ENCODE peak calls at places on chromosomes 13 and 19, in four cellular contexts. C is NB4, W is sigmoid colon, G is AG04449. I is an unnamed sample.

GRCh38 chr13:51502206-51502651 is 49.4 kb upstream of the INTS6 start:
- DNase-seq in G (no peak), W (no peak), C (peak; percentile 28), I (no peak)

GRCh38 chr19:1644070-1644469 is 8.3 kb downstream of the TCF3 start:
- DNase-seq in C (no peak), G (no peak), W (no peak), I (no peak)

GRCh38 chr13:46035066-46035465 is 17.5 kb downstream of the ZC3H13 start:
- DNase-seq in W (no peak), C (no peak), G (no peak), I (no peak)

GRCh38 chr19:33063356-33064116 is 1.2 kb downstream of the RHPN2 start:
- DNase-seq in G (no peak), W (no peak), C (no peak), I (no peak)

GRCh38 chr19:35000647-35001501 is 751 bp downstream of the GRAMD1A start:
- DNase-seq in G (no peak), W (no peak), C (peak; percentile 70), I (no peak)

GRCh38 chr13:64985075-64985474 is 2245.1 kb downstream of the PCDH9 start:
- DNase-seq in G (no peak), C (no peak), W (no peak), I (no peak)

GRCh38 chr13:48591889-48592725 is 59.2 kb upstream of the RCBTB2 start:
- DNase-seq in G (no peak), C (no peak), W (no peak), I (no peak)

GRCh38 chr13:51262501-51263211 is 40.5 kb downstream of the FAM124A start:
- DNase-seq in C (peak; percentile 44), W (peak; percentile 60), G (no peak), I (no peak)

GRCh38 chr19:51784922-51785690 is 9.9 kb upstream of the FPR3 start:
- DNase-seq in G (no peak), W (peak; percentile 84), C (peak; percentile 94), I (no peak)

GRCh38 chr19:35462476-35462953 is 14.5 kb downstream of the FFAR2 start:
- DNase-seq in W (no peak), G (no peak), C (peak; percentile 75), I (no peak)

GRCh38 chr13:112983042-112983305 is 14.0 kb downstream of the MCF2L start:
- DNase-seq in C (no peak), G (no peak), W (no peak), I (no peak)

GRCh38 chr19:42601811-42602443 is 7.2 kb upstream of the CEACAM8 start:
- DNase-seq in C (peak; percentile 27), W (no peak), G (no peak), I (no peak)

GRCh38 chr19:58547323-58548312 is 3.8 kb downstream of the TRIM28 start:
- DNase-seq in C (no peak), W (no peak), G (no peak), I (no peak)

GRCh38 chr19:31154021-31154420 is 195.2 kb downstream of the TSHZ3 start:
- DNase-seq in C (no peak), W (no peak), G (no peak), I (no peak)

GRCh38 chr19:3029070-3029923 is at the start of gene TLE2:
- DNase-seq in C (no peak), W (no peak), G (no peak), I (no peak)

GRCh38 chr13:111448504-111448903 is 128.1 kb downstream of the TEX29 start:
- DNase-seq in C (no peak), G (no peak), W (no peak), I (no peak)

GRCh38 chr13:33908111-33908510 is 90.2 kb downstream of the RFC3 start:
- DNase-seq in C (no peak), W (no peak), G (no peak), I (no peak)

GRCh38 chr19:55189424-55189823 is 9.3 kb upstream of the SYT5 start:
- DNase-seq in C (no peak), W (peak; percentile 87), G (peak; percentile 83), I (no peak)

GRCh38 chr13:47258384-47258783 is 361.5 kb upstream of the HTR2A start:
- DNase-seq in G (no peak), W (no peak), C (no peak), I (no peak)

GRCh38 chr19:55678121-55678671 is 3.2 kb downstream of the EPN1 start:
- DNase-seq in G (no peak), W (no peak), C (peak; percentile 76), I (no peak)

GRCh38 chr13:40666905-40667621 is 622 bp upstream of the FOXO1 start:
- DNase-seq in G (no peak), W (peak; percentile 78), C (peak; percentile 69), I (no peak)

GRCh38 chr13:113073942-113074341 is 31.6 kb upstream of the F7 start:
- DNase-seq in C (no peak), W (no peak), G (no peak), I (no peak)

GRCh38 chr13:108200781-108201398 is 14.4 kb downstream of the LIG4 start:
- DNase-seq in C (no peak), W (no peak), G (no peak), I (no peak)

GRCh38 chr19:51356159-51356801 is 9.9 kb downstream of the ETFB start:
- DNase-seq in G (no peak), C (no peak), W (no peak), I (no peak)

GRCh38 chr13:38685974-38686571 is 804 bp upstream of the FREM2 start:
- DNase-seq in W (no peak), G (no peak), C (no peak), I (peak; percentile 39)

GRCh38 chr13:108083056-108083455 is 132.3 kb downstream of the LIG4 start:
- DNase-seq in W (no peak), C (no peak), G (no peak), I (no peak)

GRCh38 chr13:51916962-51917361 is 55.2 kb downstream of the CCDC70 start:
- DNase-seq in W (no peak), C (no peak), G (no peak), I (no peak)

GRCh38 chr19:38044267-38045111 is 137.5 kb downstream of the SIPA1L3 start:
- DNase-seq in G (no peak), W (no peak), C (no peak), I (no peak)
- TF ChIP-seq CTCF in G (no peak), W (no peak), C (no peak), I (peak; percentile 36)

GRCh38 chr19:4878491-4878968 is 11.1 kb upstream of the PLIN3 start:
- DNase-seq in C (no peak), G (no peak), W (no peak), I (no peak)
- H3K4me3 ChIP-seq in C (no peak overlapping the region), G (no peak overlapping the region), W (no peak overlapping the region), I (no peak overlapping the region)

DNA sequence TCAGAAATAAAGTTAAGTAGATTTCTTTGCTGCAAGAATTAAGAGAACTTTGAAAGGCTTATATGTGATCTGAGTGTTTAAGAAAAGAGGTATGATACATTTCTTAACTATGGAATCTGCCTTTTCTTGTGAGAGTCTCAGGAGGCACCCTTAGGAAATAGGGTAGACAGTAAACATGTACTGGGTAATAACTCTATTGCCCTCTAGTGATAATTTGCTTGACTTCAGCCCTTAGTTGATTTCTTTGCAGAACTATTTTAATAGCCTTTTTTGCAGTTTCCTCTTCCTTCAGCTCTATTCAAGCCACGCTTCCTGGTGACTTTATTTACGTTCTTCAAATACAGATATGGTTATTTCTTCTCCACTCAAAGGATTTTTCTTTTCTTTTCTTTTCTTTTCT is 37.0 kb upstream of the CCNA1 start:
- DNase-seq in C (peak; percentile 77), W (no peak), G (peak; percentile 55), I (no peak)
- TF ChIP-seq CTCF in C (peak; percentile 34), W (peak; percentile 24), G (peak; percentile 27), I (peak; percentile 69)

DNA sequence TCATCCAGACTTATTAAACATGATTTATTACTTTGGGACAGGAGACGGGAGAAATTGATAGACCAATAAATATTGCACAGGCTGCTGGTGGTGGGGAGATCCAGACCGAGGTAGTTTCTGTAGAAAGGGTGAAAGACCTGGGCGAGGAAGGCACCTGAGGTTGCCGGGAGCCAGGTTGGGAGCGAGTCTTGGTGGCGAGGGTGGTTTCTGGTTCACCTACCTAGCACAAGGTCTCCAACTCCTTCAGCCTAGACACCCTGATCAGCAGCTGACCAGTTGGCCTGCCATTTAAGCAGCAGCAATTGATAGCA is 7.0 kb downstream of the EMP3 start:
- DNase-seq in C (no peak), W (no peak), G (no peak), I (no peak)
- H3K4me3 ChIP-seq in C (peak overlapping the region; percentile 68), W (peak overlapping the region; percentile 39), G (no peak overlapping the region), I (peak overlapping the region; percentile 77)

DNA sequence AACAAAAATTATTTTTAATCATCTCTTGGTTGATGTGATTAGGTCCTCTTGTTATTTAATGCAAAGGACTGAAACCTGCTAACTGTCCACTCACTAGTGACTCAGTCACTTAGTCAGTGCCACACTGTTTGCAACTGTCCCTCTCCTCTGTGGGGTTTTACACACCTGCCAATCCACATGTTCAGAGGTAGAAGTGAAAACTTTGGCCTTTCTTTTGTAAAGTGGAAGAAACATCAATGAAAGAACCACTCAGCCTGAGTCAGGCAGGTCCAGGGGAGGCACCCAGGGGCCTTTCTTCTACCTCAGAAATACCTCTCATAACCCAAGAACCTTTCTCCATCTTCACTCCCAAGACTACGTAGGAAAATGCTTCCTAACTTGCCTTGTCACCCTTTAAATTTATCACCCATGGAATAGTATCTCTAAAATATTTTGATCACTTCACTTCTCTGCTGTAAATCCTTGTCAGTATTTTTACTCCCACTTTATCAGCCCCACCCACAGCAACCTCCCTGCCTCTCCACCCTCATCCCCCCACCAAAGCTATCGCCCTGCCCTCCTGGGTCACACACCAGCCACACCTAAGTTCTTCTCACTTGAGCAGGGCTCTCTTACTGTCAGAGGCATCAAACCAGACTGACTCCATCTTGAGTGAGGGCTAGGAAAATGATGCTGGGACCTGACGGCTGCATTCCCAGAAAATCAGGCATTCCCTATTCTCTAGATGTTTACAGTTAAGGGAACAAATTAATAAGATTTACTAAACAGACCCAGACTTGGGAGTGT is 29.6 kb upstream of the EEF1AKMT1 start:
- DNase-seq in W (no peak), G (no peak), C (no peak), I (no peak)
- TF ChIP-seq CTCF in W (no peak), G (no peak), C (no peak), I (no peak)

I was measured in epithelial cell of proximal tubule.